ENCODE peak calls at places on chromosome 6, in eight cellular contexts. One of them, this sample, is unnamed.
A peak's percentile ranks its signal among the peaks of the same experiment; 100 is the strongest.

GRCh38 chr6:82178084-82178758 is 69.3 kb downstream of the IBTK start:
- DNase-seq in amniotic stem cell: peak; percentile 15
- DNase-seq in stimulated activated CD4-positive, alpha-beta T cell treated with anti-CD3 and anti-CD28 coated beads, TNF-alpha, amount 100 ng/mL, for 1 hour: no peak
- DNase-seq in NCI-H1436: peak; percentile 11
- DNase-seq in KBM-7: peak; percentile 17
- DNase-seq in hepatic stellate cell: peak; percentile 10
- DNase-seq in mucosa of gallbladder: no peak
- DNase-seq in left colon: no peak
- DNase-seq in this sample: no peak

GRCh38 chr6:108497883-108498282 is 62.8 kb upstream of the FOXO3 start:
- DNase-seq in amniotic stem cell: no peak
- DNase-seq in stimulated activated CD4-positive, alpha-beta T cell treated with anti-CD3 and anti-CD28 coated beads, TNF-alpha, amount 100 ng/mL, for 1 hour: no peak
- DNase-seq in NCI-H1436: peak; percentile 50
- DNase-seq in KBM-7: peak; percentile 65
- DNase-seq in hepatic stellate cell: peak; percentile 13
- DNase-seq in mucosa of gallbladder: no peak
- DNase-seq in left colon: peak; percentile 19
- DNase-seq in this sample: peak; percentile 12

GRCh38 chr6:154649723-154650122 is 83.5 kb upstream of the SCAF8 start:
- DNase-seq in amniotic stem cell: no peak
- DNase-seq in stimulated activated CD4-positive, alpha-beta T cell treated with anti-CD3 and anti-CD28 coated beads, TNF-alpha, amount 100 ng/mL, for 1 hour: no peak
- DNase-seq in NCI-H1436: no peak
- DNase-seq in KBM-7: peak; percentile 13
- DNase-seq in hepatic stellate cell: no peak
- DNase-seq in mucosa of gallbladder: no peak
- DNase-seq in left colon: no peak
- DNase-seq in this sample: no peak

GRCh38 chr6:3370361-3371221 is 86.3 kb downstream of the SLC22A23 start:
- DNase-seq in amniotic stem cell: no peak
- DNase-seq in stimulated activated CD4-positive, alpha-beta T cell treated with anti-CD3 and anti-CD28 coated beads, TNF-alpha, amount 100 ng/mL, for 1 hour: no peak
- DNase-seq in NCI-H1436: no peak
- DNase-seq in KBM-7: no peak
- DNase-seq in hepatic stellate cell: no peak
- DNase-seq in mucosa of gallbladder: no peak
- DNase-seq in left colon: no peak
- DNase-seq in this sample: no peak

GRCh38 chr6:13796781-13797180 is 17.6 kb downstream of the MCUR1 start:
- DNase-seq in amniotic stem cell: no peak
- DNase-seq in stimulated activated CD4-positive, alpha-beta T cell treated with anti-CD3 and anti-CD28 coated beads, TNF-alpha, amount 100 ng/mL, for 1 hour: no peak
- DNase-seq in NCI-H1436: no peak
- DNase-seq in KBM-7: no peak
- DNase-seq in hepatic stellate cell: no peak
- DNase-seq in mucosa of gallbladder: no peak
- DNase-seq in left colon: no peak
- DNase-seq in this sample: no peak

GRCh38 chr6:163460307-163460782 is 45.8 kb downstream of the QKI start:
- DNase-seq in amniotic stem cell: no peak
- DNase-seq in stimulated activated CD4-positive, alpha-beta T cell treated with anti-CD3 and anti-CD28 coated beads, TNF-alpha, amount 100 ng/mL, for 1 hour: no peak
- DNase-seq in NCI-H1436: no peak
- DNase-seq in KBM-7: peak; percentile 48
- DNase-seq in hepatic stellate cell: peak; percentile 10
- DNase-seq in mucosa of gallbladder: no peak
- DNase-seq in left colon: no peak
- DNase-seq in this sample: no peak

GRCh38 chr6:43120938-43121913 is 45.1 kb downstream of the PTK7 start:
- DNase-seq in amniotic stem cell: peak; percentile 93
- DNase-seq in stimulated activated CD4-positive, alpha-beta T cell treated with anti-CD3 and anti-CD28 coated beads, TNF-alpha, amount 100 ng/mL, for 1 hour: no peak
- DNase-seq in NCI-H1436: no peak
- DNase-seq in KBM-7: no peak
- DNase-seq in hepatic stellate cell: peak; percentile 82
- DNase-seq in mucosa of gallbladder: peak; percentile 63
- DNase-seq in left colon: no peak
- DNase-seq in this sample: no peak

GRCh38 chr6:9583946-9584345 is 830.9 kb downstream of the TFAP2A start:
- DNase-seq in amniotic stem cell: no peak
- DNase-seq in stimulated activated CD4-positive, alpha-beta T cell treated with anti-CD3 and anti-CD28 coated beads, TNF-alpha, amount 100 ng/mL, for 1 hour: no peak
- DNase-seq in NCI-H1436: no peak
- DNase-seq in KBM-7: no peak
- DNase-seq in hepatic stellate cell: no peak
- DNase-seq in mucosa of gallbladder: no peak
- DNase-seq in left colon: no peak
- DNase-seq in this sample: no peak

GRCh38 chr6:45074423-45074822 is 253.7 kb upstream of the RUNX2 start:
- DNase-seq in amniotic stem cell: no peak
- DNase-seq in stimulated activated CD4-positive, alpha-beta T cell treated with anti-CD3 and anti-CD28 coated beads, TNF-alpha, amount 100 ng/mL, for 1 hour: no peak
- DNase-seq in NCI-H1436: no peak
- DNase-seq in KBM-7: peak; percentile 9
- DNase-seq in hepatic stellate cell: no peak
- DNase-seq in mucosa of gallbladder: no peak
- DNase-seq in left colon: no peak
- DNase-seq in this sample: no peak

GRCh38 chr6:116996842-116997241 is 119.8 kb downstream of the RFX6 start:
- DNase-seq in amniotic stem cell: no peak
- DNase-seq in stimulated activated CD4-positive, alpha-beta T cell treated with anti-CD3 and anti-CD28 coated beads, TNF-alpha, amount 100 ng/mL, for 1 hour: no peak
- DNase-seq in NCI-H1436: no peak
- DNase-seq in KBM-7: no peak
- DNase-seq in hepatic stellate cell: no peak
- DNase-seq in mucosa of gallbladder: no peak
- DNase-seq in left colon: no peak
- DNase-seq in this sample: no peak

GRCh38 chr6:133682506-133683290 is 206.2 kb upstream of the TCF21 start:
- DNase-seq in amniotic stem cell: no peak
- DNase-seq in stimulated activated CD4-positive, alpha-beta T cell treated with anti-CD3 and anti-CD28 coated beads, TNF-alpha, amount 100 ng/mL, for 1 hour: no peak
- DNase-seq in NCI-H1436: no peak
- DNase-seq in KBM-7: no peak
- DNase-seq in hepatic stellate cell: no peak
- DNase-seq in mucosa of gallbladder: no peak
- DNase-seq in left colon: no peak
- DNase-seq in this sample: no peak

GRCh38 chr6:38034269-38034914 is 214.9 kb downstream of the ZFAND3 start:
- DNase-seq in amniotic stem cell: no peak
- DNase-seq in stimulated activated CD4-positive, alpha-beta T cell treated with anti-CD3 and anti-CD28 coated beads, TNF-alpha, amount 100 ng/mL, for 1 hour: no peak
- DNase-seq in NCI-H1436: no peak
- DNase-seq in KBM-7: peak; percentile 41
- DNase-seq in hepatic stellate cell: peak; percentile 9
- DNase-seq in mucosa of gallbladder: no peak
- DNase-seq in left colon: no peak
- DNase-seq in this sample: no peak

GRCh38 chr6:89952696-89953095 is 58.4 kb downstream of the GJA10 start:
- DNase-seq in amniotic stem cell: no peak
- DNase-seq in stimulated activated CD4-positive, alpha-beta T cell treated with anti-CD3 and anti-CD28 coated beads, TNF-alpha, amount 100 ng/mL, for 1 hour: peak; percentile 2
- DNase-seq in NCI-H1436: no peak
- DNase-seq in KBM-7: peak; percentile 60
- DNase-seq in hepatic stellate cell: no peak
- DNase-seq in mucosa of gallbladder: no peak
- DNase-seq in left colon: no peak
- DNase-seq in this sample: no peak

GRCh38 chr6:25302677-25303128 is 23.5 kb downstream of the CARMIL1 start:
- DNase-seq in amniotic stem cell: peak; percentile 15
- DNase-seq in stimulated activated CD4-positive, alpha-beta T cell treated with anti-CD3 and anti-CD28 coated beads, TNF-alpha, amount 100 ng/mL, for 1 hour: no peak
- DNase-seq in NCI-H1436: peak; percentile 34
- DNase-seq in KBM-7: no peak
- DNase-seq in hepatic stellate cell: peak; percentile 54
- DNase-seq in mucosa of gallbladder: no peak
- DNase-seq in left colon: no peak
- DNase-seq in this sample: no peak

GRCh38 chr6:137782166-137783039 is 84.7 kb upstream of the TNFAIP3 start:
- DNase-seq in amniotic stem cell: no peak
- DNase-seq in stimulated activated CD4-positive, alpha-beta T cell treated with anti-CD3 and anti-CD28 coated beads, TNF-alpha, amount 100 ng/mL, for 1 hour: no peak
- DNase-seq in NCI-H1436: no peak
- DNase-seq in KBM-7: no peak
- DNase-seq in hepatic stellate cell: no peak
- DNase-seq in mucosa of gallbladder: no peak
- DNase-seq in left colon: no peak
- DNase-seq in this sample: no peak

GRCh38 chr6:158131926-158132325 is 36.1 kb downstream of the SERAC1 start:
- DNase-seq in amniotic stem cell: no peak
- DNase-seq in stimulated activated CD4-positive, alpha-beta T cell treated with anti-CD3 and anti-CD28 coated beads, TNF-alpha, amount 100 ng/mL, for 1 hour: no peak
- DNase-seq in NCI-H1436: no peak
- DNase-seq in KBM-7: peak; percentile 47
- DNase-seq in hepatic stellate cell: peak; percentile 11
- DNase-seq in mucosa of gallbladder: no peak
- DNase-seq in left colon: no peak
- DNase-seq in this sample: no peak

GRCh38 chr6:63936399-63936798 is 300.8 kb downstream of the PHF3 start:
- DNase-seq in amniotic stem cell: no peak
- DNase-seq in stimulated activated CD4-positive, alpha-beta T cell treated with anti-CD3 and anti-CD28 coated beads, TNF-alpha, amount 100 ng/mL, for 1 hour: no peak
- DNase-seq in NCI-H1436: no peak
- DNase-seq in KBM-7: no peak
- DNase-seq in hepatic stellate cell: no peak
- DNase-seq in mucosa of gallbladder: no peak
- DNase-seq in left colon: no peak
- DNase-seq in this sample: no peak

GRCh38 chr6:42449917-42450313 is 1.8 kb downstream of the TRERF1 start:
- DNase-seq in amniotic stem cell: no peak
- DNase-seq in stimulated activated CD4-positive, alpha-beta T cell treated with anti-CD3 and anti-CD28 coated beads, TNF-alpha, amount 100 ng/mL, for 1 hour: no peak
- DNase-seq in NCI-H1436: no peak
- DNase-seq in KBM-7: no peak
- DNase-seq in hepatic stellate cell: no peak
- DNase-seq in mucosa of gallbladder: no peak
- DNase-seq in left colon: no peak
- DNase-seq in this sample: no peak

GRCh38 chr6:83168556-83168955 is 24.5 kb downstream of the PGM3 start:
- DNase-seq in amniotic stem cell: no peak
- DNase-seq in stimulated activated CD4-positive, alpha-beta T cell treated with anti-CD3 and anti-CD28 coated beads, TNF-alpha, amount 100 ng/mL, for 1 hour: no peak
- DNase-seq in NCI-H1436: no peak
- DNase-seq in KBM-7: no peak
- DNase-seq in hepatic stellate cell: no peak
- DNase-seq in mucosa of gallbladder: no peak
- DNase-seq in left colon: no peak
- DNase-seq in this sample: no peak

GRCh38 chr6:41346435-41346834 is 11.0 kb downstream of the NCR2 start:
- DNase-seq in amniotic stem cell: no peak
- DNase-seq in stimulated activated CD4-positive, alpha-beta T cell treated with anti-CD3 and anti-CD28 coated beads, TNF-alpha, amount 100 ng/mL, for 1 hour: no peak
- DNase-seq in NCI-H1436: no peak
- DNase-seq in KBM-7: no peak
- DNase-seq in hepatic stellate cell: no peak
- DNase-seq in mucosa of gallbladder: no peak
- DNase-seq in left colon: no peak
- DNase-seq in this sample: no peak

GRCh38 chr6:97081010-97081573 is 156.6 kb downstream of the KLHL32 start:
- DNase-seq in amniotic stem cell: no peak
- DNase-seq in stimulated activated CD4-positive, alpha-beta T cell treated with anti-CD3 and anti-CD28 coated beads, TNF-alpha, amount 100 ng/mL, for 1 hour: no peak
- DNase-seq in NCI-H1436: no peak
- DNase-seq in KBM-7: no peak
- DNase-seq in hepatic stellate cell: no peak
- DNase-seq in mucosa of gallbladder: no peak
- DNase-seq in left colon: no peak
- DNase-seq in this sample: no peak

GRCh38 chr6:100257661-100258395 is 206.9 kb downstream of the SIM1 start:
- DNase-seq in amniotic stem cell: peak; percentile 23
- DNase-seq in stimulated activated CD4-positive, alpha-beta T cell treated with anti-CD3 and anti-CD28 coated beads, TNF-alpha, amount 100 ng/mL, for 1 hour: no peak
- DNase-seq in NCI-H1436: peak; percentile 20
- DNase-seq in KBM-7: peak; percentile 48
- DNase-seq in hepatic stellate cell: peak; percentile 7
- DNase-seq in mucosa of gallbladder: no peak
- DNase-seq in left colon: no peak
- DNase-seq in this sample: no peak

GRCh38 chr6:108684809-108685329 is 124.2 kb downstream of the FOXO3 start:
- DNase-seq in amniotic stem cell: no peak
- DNase-seq in stimulated activated CD4-positive, alpha-beta T cell treated with anti-CD3 and anti-CD28 coated beads, TNF-alpha, amount 100 ng/mL, for 1 hour: no peak
- DNase-seq in NCI-H1436: no peak
- DNase-seq in KBM-7: no peak
- DNase-seq in hepatic stellate cell: no peak
- DNase-seq in mucosa of gallbladder: no peak
- DNase-seq in left colon: peak; percentile 46
- DNase-seq in this sample: no peak

GRCh38 chr6:30497714-30498113 is 8.4 kb downstream of the HLA-E start:
- DNase-seq in amniotic stem cell: no peak
- DNase-seq in stimulated activated CD4-positive, alpha-beta T cell treated with anti-CD3 and anti-CD28 coated beads, TNF-alpha, amount 100 ng/mL, for 1 hour: no peak
- DNase-seq in NCI-H1436: no peak
- DNase-seq in KBM-7: no peak
- DNase-seq in hepatic stellate cell: no peak
- DNase-seq in mucosa of gallbladder: no peak
- DNase-seq in left colon: no peak
- DNase-seq in this sample: no peak

GRCh38 chr6:117346142-117346930 is 79.4 kb downstream of the ROS1 start:
- DNase-seq in amniotic stem cell: peak; percentile 1
- DNase-seq in stimulated activated CD4-positive, alpha-beta T cell treated with anti-CD3 and anti-CD28 coated beads, TNF-alpha, amount 100 ng/mL, for 1 hour: no peak
- DNase-seq in NCI-H1436: no peak
- DNase-seq in KBM-7: peak; percentile 41
- DNase-seq in hepatic stellate cell: no peak
- DNase-seq in mucosa of gallbladder: no peak
- DNase-seq in left colon: no peak
- DNase-seq in this sample: peak; percentile 1

GRCh38 chr6:148044261-148044731 is 298.3 kb upstream of the SASH1 start:
- DNase-seq in amniotic stem cell: peak; percentile 13
- DNase-seq in stimulated activated CD4-positive, alpha-beta T cell treated with anti-CD3 and anti-CD28 coated beads, TNF-alpha, amount 100 ng/mL, for 1 hour: no peak
- DNase-seq in NCI-H1436: no peak
- DNase-seq in KBM-7: no peak
- DNase-seq in hepatic stellate cell: no peak
- DNase-seq in mucosa of gallbladder: no peak
- DNase-seq in left colon: no peak
- DNase-seq in this sample: no peak

GRCh38 chr6:64777941-64778785 is 928.9 kb downstream of the EYS start:
- DNase-seq in amniotic stem cell: no peak
- DNase-seq in stimulated activated CD4-positive, alpha-beta T cell treated with anti-CD3 and anti-CD28 coated beads, TNF-alpha, amount 100 ng/mL, for 1 hour: no peak
- DNase-seq in NCI-H1436: no peak
- DNase-seq in KBM-7: no peak
- DNase-seq in hepatic stellate cell: no peak
- DNase-seq in mucosa of gallbladder: no peak
- DNase-seq in left colon: no peak
- DNase-seq in this sample: no peak

GRCh38 chr6:14025160-14025559 is 92.4 kb upstream of the CD83 start:
- DNase-seq in amniotic stem cell: no peak
- DNase-seq in stimulated activated CD4-positive, alpha-beta T cell treated with anti-CD3 and anti-CD28 coated beads, TNF-alpha, amount 100 ng/mL, for 1 hour: no peak
- DNase-seq in NCI-H1436: no peak
- DNase-seq in KBM-7: peak; percentile 16
- DNase-seq in hepatic stellate cell: no peak
- DNase-seq in mucosa of gallbladder: no peak
- DNase-seq in left colon: no peak
- DNase-seq in this sample: no peak

GRCh38 chr6:36358235-36358915 is 21.7 kb upstream of the BNIP5 start:
- DNase-seq in amniotic stem cell: no peak
- DNase-seq in stimulated activated CD4-positive, alpha-beta T cell treated with anti-CD3 and anti-CD28 coated beads, TNF-alpha, amount 100 ng/mL, for 1 hour: no peak
- DNase-seq in NCI-H1436: no peak
- DNase-seq in KBM-7: no peak
- DNase-seq in hepatic stellate cell: peak; percentile 46
- DNase-seq in mucosa of gallbladder: no peak
- DNase-seq in left colon: no peak
- DNase-seq in this sample: no peak

GRCh38 chr6:148570456-148570855 is 176.4 kb upstream of the UST start:
- DNase-seq in amniotic stem cell: no peak
- DNase-seq in stimulated activated CD4-positive, alpha-beta T cell treated with anti-CD3 and anti-CD28 coated beads, TNF-alpha, amount 100 ng/mL, for 1 hour: no peak
- DNase-seq in NCI-H1436: no peak
- DNase-seq in KBM-7: no peak
- DNase-seq in hepatic stellate cell: no peak
- DNase-seq in mucosa of gallbladder: no peak
- DNase-seq in left colon: no peak
- DNase-seq in this sample: no peak

GRCh38 chr6:25016311-25016710 is 80.6 kb upstream of the RIPOR2 start:
- DNase-seq in amniotic stem cell: no peak
- DNase-seq in stimulated activated CD4-positive, alpha-beta T cell treated with anti-CD3 and anti-CD28 coated beads, TNF-alpha, amount 100 ng/mL, for 1 hour: no peak
- DNase-seq in NCI-H1436: no peak
- DNase-seq in KBM-7: no peak
- DNase-seq in hepatic stellate cell: no peak
- DNase-seq in mucosa of gallbladder: no peak
- DNase-seq in left colon: no peak
- DNase-seq in this sample: no peak

GRCh38 chr6:41894366-41895299 is 542 bp downstream of the USP49 start:
- DNase-seq in amniotic stem cell: no peak
- DNase-seq in stimulated activated CD4-positive, alpha-beta T cell treated with anti-CD3 and anti-CD28 coated beads, TNF-alpha, amount 100 ng/mL, for 1 hour: no peak
- DNase-seq in NCI-H1436: no peak
- DNase-seq in KBM-7: no peak
- DNase-seq in hepatic stellate cell: no peak
- DNase-seq in mucosa of gallbladder: no peak
- DNase-seq in left colon: peak; percentile 9
- DNase-seq in this sample: peak; percentile 85

GRCh38 chr6:28269492-28269891 is 2.5 kb downstream of the ZSCAN26 start:
- DNase-seq in amniotic stem cell: peak; percentile 55
- DNase-seq in stimulated activated CD4-positive, alpha-beta T cell treated with anti-CD3 and anti-CD28 coated beads, TNF-alpha, amount 100 ng/mL, for 1 hour: no peak
- DNase-seq in NCI-H1436: no peak
- DNase-seq in KBM-7: no peak
- DNase-seq in hepatic stellate cell: peak; percentile 65
- DNase-seq in mucosa of gallbladder: no peak
- DNase-seq in left colon: no peak
- DNase-seq in this sample: no peak

GRCh38 chr6:143299253-143300166 is 151.0 kb downstream of the ADAT2 start:
- DNase-seq in amniotic stem cell: no peak
- DNase-seq in stimulated activated CD4-positive, alpha-beta T cell treated with anti-CD3 and anti-CD28 coated beads, TNF-alpha, amount 100 ng/mL, for 1 hour: no peak
- DNase-seq in NCI-H1436: no peak
- DNase-seq in KBM-7: no peak
- DNase-seq in hepatic stellate cell: no peak
- DNase-seq in mucosa of gallbladder: no peak
- DNase-seq in left colon: no peak
- DNase-seq in this sample: no peak